ENCODE peak calls at places on chromosomes 2 and 18, in eight cellular contexts. One of them, this sample, is unnamed.

GRCh38 chr18:22473366-22473765 is 55.7 kb upstream of the CTAGE1 start:
- DNase-seq in CD8-positive, alpha-beta T cell: no peak
- DNase-seq in frontal cortex: no peak
- DNase-seq in SK-N-MC: no peak
- DNase-seq in T-helper 2 cell: no peak
- DNase-seq in M059J: peak
- DNase-seq in AG10803: no peak
- DNase-seq in immature natural killer cell: no peak
- DNase-seq in this sample: no peak

GRCh38 chr2:9950521-9951271 is 797 bp upstream of the GRHL1 start:
- DNase-seq in CD8-positive, alpha-beta T cell: peak
- DNase-seq in frontal cortex: no peak
- DNase-seq in SK-N-MC: no peak
- DNase-seq in T-helper 2 cell: no peak
- DNase-seq in M059J: peak
- DNase-seq in AG10803: no peak
- DNase-seq in immature natural killer cell: no peak
- DNase-seq in this sample: peak

GRCh38 chr18:2442726-2443275 is 128.5 kb downstream of the METTL4 start:
- DNase-seq in CD8-positive, alpha-beta T cell: no peak
- DNase-seq in frontal cortex: no peak
- DNase-seq in SK-N-MC: no peak
- DNase-seq in T-helper 2 cell: no peak
- DNase-seq in M059J: peak
- DNase-seq in AG10803: peak
- DNase-seq in immature natural killer cell: no peak
- DNase-seq in this sample: peak

GRCh38 chr2:201644001-201644400 is 698 bp upstream of the TMEM237 start:
- DNase-seq in CD8-positive, alpha-beta T cell: no peak
- DNase-seq in frontal cortex: no peak
- DNase-seq in SK-N-MC: no peak
- DNase-seq in T-helper 2 cell: no peak
- DNase-seq in M059J: peak
- DNase-seq in AG10803: peak
- DNase-seq in immature natural killer cell: no peak
- DNase-seq in this sample: peak

GRCh38 chr18:4510709-4511108 is 55.6 kb upstream of the DLGAP1 start:
- DNase-seq in CD8-positive, alpha-beta T cell: no peak
- DNase-seq in frontal cortex: no peak
- DNase-seq in SK-N-MC: no peak
- DNase-seq in T-helper 2 cell: no peak
- DNase-seq in M059J: no peak
- DNase-seq in AG10803: peak
- DNase-seq in immature natural killer cell: no peak
- DNase-seq in this sample: peak

GRCh38 chr2:3160751-3161330 is 216.8 kb downstream of the EIPR1 start:
- DNase-seq in CD8-positive, alpha-beta T cell: no peak
- DNase-seq in frontal cortex: no peak
- DNase-seq in SK-N-MC: no peak
- DNase-seq in T-helper 2 cell: no peak
- DNase-seq in M059J: peak
- DNase-seq in AG10803: no peak
- DNase-seq in immature natural killer cell: no peak
- DNase-seq in this sample: peak

GRCh38 chr2:126893153-126893552 is 5.5 kb upstream of the TEX51 start:
- DNase-seq in CD8-positive, alpha-beta T cell: no peak
- DNase-seq in frontal cortex: no peak
- DNase-seq in SK-N-MC: no peak
- DNase-seq in T-helper 2 cell: no peak
- DNase-seq in M059J: no peak
- DNase-seq in AG10803: no peak
- DNase-seq in immature natural killer cell: no peak
- DNase-seq in this sample: no peak

GRCh38 chr2:220365023-220365422 is 737.6 kb downstream of the SLC4A3 start:
- DNase-seq in CD8-positive, alpha-beta T cell: no peak
- DNase-seq in frontal cortex: no peak
- DNase-seq in SK-N-MC: no peak
- DNase-seq in T-helper 2 cell: no peak
- DNase-seq in M059J: peak
- DNase-seq in AG10803: peak
- DNase-seq in immature natural killer cell: no peak
- DNase-seq in this sample: peak

GRCh38 chr2:233489666-233490065 is 76.9 kb downstream of the USP40 start:
- DNase-seq in CD8-positive, alpha-beta T cell: no peak
- DNase-seq in frontal cortex: no peak
- DNase-seq in SK-N-MC: no peak
- DNase-seq in T-helper 2 cell: no peak
- DNase-seq in M059J: no peak
- DNase-seq in AG10803: peak
- DNase-seq in immature natural killer cell: no peak
- DNase-seq in this sample: peak

GRCh38 chr18:36532394-36532793 is 234.9 kb downstream of the FHOD3 start:
- DNase-seq in CD8-positive, alpha-beta T cell: no peak
- DNase-seq in frontal cortex: no peak
- DNase-seq in SK-N-MC: no peak
- DNase-seq in T-helper 2 cell: no peak
- DNase-seq in M059J: peak
- DNase-seq in AG10803: peak
- DNase-seq in immature natural killer cell: no peak
- DNase-seq in this sample: peak

GRCh38 chr2:195494452-195494851 is 162.6 kb upstream of the SLC39A10 start:
- DNase-seq in CD8-positive, alpha-beta T cell: no peak
- DNase-seq in frontal cortex: no peak
- DNase-seq in SK-N-MC: no peak
- DNase-seq in T-helper 2 cell: no peak
- DNase-seq in M059J: no peak
- DNase-seq in AG10803: peak
- DNase-seq in immature natural killer cell: no peak
- DNase-seq in this sample: no peak

GRCh38 chr2:96831679-96832078 is 12.1 kb downstream of the ANKRD23 start:
- DNase-seq in CD8-positive, alpha-beta T cell: no peak
- DNase-seq in frontal cortex: no peak
- DNase-seq in SK-N-MC: no peak
- DNase-seq in T-helper 2 cell: no peak
- DNase-seq in M059J: no peak
- DNase-seq in AG10803: no peak
- DNase-seq in immature natural killer cell: no peak
- DNase-seq in this sample: peak

GRCh38 chr2:25349397-25349796 is 7.7 kb upstream of the DNMT3A start:
- DNase-seq in CD8-positive, alpha-beta T cell: no peak
- DNase-seq in frontal cortex: no peak
- DNase-seq in SK-N-MC: no peak
- DNase-seq in T-helper 2 cell: no peak
- DNase-seq in M059J: peak
- DNase-seq in AG10803: peak
- DNase-seq in immature natural killer cell: no peak
- DNase-seq in this sample: peak